ENCODE peak calls at places on chromosomes 2 and 18, in five cellular contexts. M is AG10803, C is stomach, F is PC-3, O is A549. T is an unnamed sample.

GRCh38 chr2:10909050-10909995 is 2.4 kb upstream of the KCNF1 start:
- DNase-seq in C (no peak), M (no peak), O (peak; percentile 42), F (peak; percentile 28), T (no peak)

GRCh38 chr2:226795281-226796011 is 4.2 kb downstream of the IRS1 start:
- DNase-seq in O (no peak), F (peak; percentile 37), C (peak; percentile 30), M (peak; percentile 49), T (peak; percentile 31)

GRCh38 chr18:79941473-79942119 is 9.9 kb downstream of the SLC66A2 start:
- DNase-seq in F (no peak), M (no peak), O (no peak), C (peak; percentile 65), T (peak; percentile 70)

GRCh38 chr2:170711774-170712652 is 3.1 kb upstream of the SP5 start:
- DNase-seq in C (peak; percentile 67), F (no peak), O (no peak), M (no peak), T (no peak)

GRCh38 chr2:216773072-216773471 is 77.7 kb upstream of the IGFBP5 start:
- DNase-seq in F (no peak), M (no peak), O (no peak), C (no peak), T (peak; percentile 89)

GRCh38 chr2:73838889-73839539 is 10.3 kb downstream of the STAMBP start:
- DNase-seq in F (peak; percentile 17), M (no peak), C (no peak), O (no peak), T (no peak)

GRCh38 chr2:29462293-29462692 is 347.1 kb downstream of the CLIP4 start:
- DNase-seq in M (peak; percentile 66), C (no peak), O (no peak), F (peak; percentile 85), T (no peak)

GRCh38 chr2:222203031-222203430 is 95.8 kb downstream of the PAX3 start:
- DNase-seq in F (no peak), C (no peak), O (no peak), M (no peak), T (no peak)

GRCh38 chr2:196823750-196824149 is 14.6 kb upstream of the C2orf66 start:
- DNase-seq in C (no peak), M (peak; percentile 80), F (peak; percentile 69), O (peak; percentile 45), T (no peak)

GRCh38 chr2:158817596-158817995 is 22.5 kb downstream of the DAPL1 start:
- DNase-seq in M (peak; percentile 82), C (no peak), O (no peak), F (no peak), T (no peak)

GRCh38 chr18:26867471-26867870 is 2.0 kb upstream of the AQP4 start:
- DNase-seq in C (no peak), F (no peak), M (no peak), O (no peak), T (no peak)

GRCh38 chr2:223469270-223470057 is 132.7 kb downstream of the SCG2 start:
- DNase-seq in M (peak; percentile 81), C (no peak), O (peak; percentile 54), F (no peak), T (peak; percentile 57)

GRCh38 chr2:60290534-60290933 is 262.9 kb downstream of the BCL11A start:
- DNase-seq in M (no peak), O (no peak), F (no peak), C (no peak), T (no peak)

GRCh38 chr2:11582526-11583202 is 48.8 kb downstream of the GREB1 start:
- DNase-seq in O (peak; percentile 78), C (peak; percentile 70), M (peak; percentile 39), F (peak; percentile 77), T (peak; percentile 62)

GRCh38 chr2:149989447-149990063 is 402.0 kb upstream of the MMADHC start:
- DNase-seq in F (peak; percentile 97), M (peak; percentile 91), C (peak; percentile 55), O (peak; percentile 73), T (no peak)

GRCh38 chr2:164257794-164258193 is 363.5 kb downstream of the GRB14 start:
- DNase-seq in F (no peak), M (no peak), O (no peak), C (no peak), T (no peak)

GRCh38 chr2:54945401-54946219 is 104.6 kb downstream of the RTN4 start:
- DNase-seq in C (peak; percentile 40), O (peak; percentile 24), M (peak; percentile 90), F (peak; percentile 71), T (peak; percentile 91)

GRCh38 chr18:26453370-26454030 is 94.9 kb downstream of the KCTD1 start:
- DNase-seq in C (no peak), M (no peak), O (no peak), F (no peak), T (no peak)

GRCh38 chr18:63152791-63153190 is 166.8 kb downstream of the BCL2 start:
- DNase-seq in M (no peak), O (no peak), C (no peak), F (no peak), T (no peak)

GRCh38 chr18:6959110-6959509 is 158.5 kb downstream of the LAMA1 start:
- DNase-seq in F (peak; percentile 25), C (no peak), M (no peak), O (no peak), T (no peak)

GRCh38 chr18:63002305-63002704 is 287.0 kb downstream of the PHLPP1 start:
- DNase-seq in C (no peak), M (no peak), F (no peak), O (no peak), T (no peak)

GRCh38 chr2:224259831-224260230 is 142.1 kb downstream of the FAM124B start:
- DNase-seq in M (no peak), C (no peak), O (no peak), F (no peak), T (no peak)

GRCh38 chr2:176652300-176653182 is 383.3 kb downstream of the MTX2 start:
- DNase-seq in M (peak; percentile 73), C (no peak), O (peak; percentile 67), F (peak; percentile 75), T (no peak)

GRCh38 chr18:3885209-3885792 is 435.3 kb downstream of the TGIF1 start:
- DNase-seq in M (no peak), O (peak; percentile 48), C (no peak), F (peak; percentile 37), T (no peak)

GRCh38 chr18:25349926-25350560 is 1.9 kb downstream of the ZNF521 start:
- DNase-seq in F (no peak), C (no peak), M (peak; percentile 15), O (no peak), T (no peak)

GRCh38 chr2:120246546-120247300 is 5.9 kb upstream of the RALB start:
- DNase-seq in F (no peak), C (no peak), M (no peak), O (no peak), T (no peak)

GRCh38 chr2:45860136-45861106 is 208.9 kb downstream of the PRKCE start:
- DNase-seq in C (peak; percentile 33), O (no peak), F (no peak), M (peak; percentile 65), T (peak; percentile 29)
- TF ChIP-seq CTCF in C (no peak), O (no peak), F (no peak), M (peak; percentile 30), T (no peak)

DNA sequence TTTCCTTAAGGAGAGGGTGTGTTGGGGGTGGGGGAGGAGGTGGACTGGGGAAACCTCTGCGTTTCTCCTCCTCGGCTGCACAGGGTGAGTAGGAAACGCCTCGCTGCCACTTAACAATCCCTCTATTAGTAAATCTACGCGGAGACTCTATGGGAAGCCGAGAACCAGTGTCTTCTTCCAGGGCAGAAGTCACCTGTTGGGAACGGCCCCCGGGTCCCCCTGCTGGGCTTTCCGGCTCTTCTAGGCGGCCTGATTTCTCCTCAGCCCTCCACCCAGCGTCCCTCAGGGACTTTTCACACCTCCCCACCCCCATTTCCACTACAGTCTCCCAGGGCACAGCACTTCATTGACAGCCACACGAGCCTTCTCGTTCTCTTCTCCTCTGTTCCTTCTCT is 2.1 kb upstream of the SP9 start:
- DNase-seq in O (peak; percentile 44), M (no peak), F (peak; percentile 46), C (no peak), T (no peak)
- TF ChIP-seq CTCF in O (peak; percentile 11), M (peak; percentile 5), F (peak; percentile 34), C (no peak), T (no peak)

DNA sequence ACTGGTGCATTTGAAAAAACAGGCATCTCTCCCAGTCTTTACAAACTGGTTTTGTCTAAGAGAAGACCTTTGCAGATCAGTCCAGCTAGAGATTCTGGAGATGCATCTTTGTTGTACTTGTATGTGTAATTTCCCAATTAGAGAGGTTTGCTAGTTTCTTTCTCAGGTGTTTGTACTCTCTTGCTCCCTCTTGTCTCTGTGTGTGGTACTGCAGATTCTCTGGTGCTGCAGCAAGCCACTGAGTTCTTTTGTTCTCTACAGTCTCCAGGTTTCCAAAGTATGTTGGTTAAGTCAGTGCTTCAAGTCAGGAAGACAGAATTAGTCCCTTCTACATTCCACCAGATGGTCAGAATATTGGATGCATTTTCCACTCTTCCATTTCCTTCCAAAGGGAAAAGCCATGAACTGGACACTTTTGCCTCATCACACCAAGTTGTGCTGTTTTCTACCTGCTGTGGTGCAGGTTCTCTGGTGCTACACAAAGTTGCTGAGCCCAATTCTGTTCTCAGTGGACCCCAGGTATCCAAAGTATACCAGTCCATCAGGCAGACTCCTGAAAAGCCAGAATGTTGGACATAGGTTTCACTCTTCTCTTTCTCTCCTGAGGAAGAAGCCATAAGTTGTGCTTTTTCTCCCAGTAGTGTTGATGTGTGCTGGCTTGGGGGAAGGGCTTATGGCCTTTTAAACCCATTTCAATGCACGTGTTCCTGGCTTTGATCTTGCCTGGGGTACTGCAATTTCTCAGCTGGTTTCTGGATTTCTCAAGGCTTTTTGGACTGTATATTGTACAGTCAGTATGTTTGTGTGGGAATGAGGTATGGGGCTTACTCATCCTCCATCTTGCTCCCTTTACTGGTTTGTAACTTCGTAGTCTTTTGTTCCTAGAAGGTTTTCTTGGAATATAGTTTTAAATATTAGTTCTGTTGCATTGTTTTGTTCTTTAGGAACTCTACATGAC is 29.8 kb downstream of the EPC2 start:
- DNase-seq in M (no peak), O (peak; percentile 44), F (peak; percentile 58), C (no peak), T (no peak)
- TF ChIP-seq CTCF in M (peak; percentile 42), O (peak; percentile 43), F (peak; percentile 71), C (peak; percentile 40), T (no peak)

GRCh38 chr2:96409543-96410184 is 74.1 kb downstream of the NCAPH start:
- DNase-seq in M (no peak), F (no peak), O (no peak), C (no peak), T (no peak)
- TF ChIP-seq CTCF in M (no peak), F (no peak), O (no peak), C (no peak), T (no peak)

GRCh38 chr2:163191372-163191771 is 352.8 kb upstream of the KCNH7 start:
- DNase-seq in O (peak; percentile 69), F (peak; percentile 61), C (no peak), M (peak; percentile 53), T (no peak)
- TF ChIP-seq CTCF in O (peak; percentile 87), F (peak; percentile 82), C (peak; percentile 43), M (peak; percentile 78), T (no peak)

GRCh38 chr2:234635284-234635683 is 138.4 kb upstream of the ARL4C start:
- DNase-seq in F (no peak), M (no peak), C (no peak), O (no peak), T (no peak)
- TF ChIP-seq CTCF in F (peak; percentile 11), M (peak; percentile 6), C (no peak), O (no peak), T (no peak)

GRCh38 chr18:49784427-49785185 is 28.7 kb downstream of the ACAA2 start:
- DNase-seq in C (no peak), F (peak; percentile 23), M (peak; percentile 38), O (no peak), T (no peak)
- TF ChIP-seq CTCF in C (no peak), F (peak; percentile 39), M (peak; percentile 46), O (peak; percentile 26), T (peak; percentile 9)

GRCh38 chr2:148978026-148978685 is 60.3 kb upstream of the LYPD6B start:
- DNase-seq in O (no peak), M (no peak), C (no peak), F (no peak), T (no peak)
- TF ChIP-seq CTCF in O (no peak), M (no peak), C (no peak), F (peak; percentile 24), T (no peak)

T was measured in gastrocnemius medialis.